ENCODE peak calls at places on chromosomes 5 and 9, in ten cellular contexts. Z, Q, J, F, T, X, N, O, C and A are unnamed samples. For H3K36me3 and H3K4me1, the result is how much of the 10 kb centered on the place peaks cover.

GRCh38 chr5:142087920-142088679 is 20.5 kb upstream of the NDFIP1 start:
- DNase-seq in Q (no peak), F (no peak), X (no peak), N (no peak), Z (no peak), O (no peak), T (no peak), C (no peak), J (no peak), A (no peak)

GRCh38 chr5:174505621-174506020 is 218.8 kb upstream of the MSX2 start:
- DNase-seq in J (no peak), F (no peak), Q (peak), C (no peak), X (peak), Z (no peak), N (peak), O (no peak), T (peak), A (no peak)

GRCh38 chr9:5631021-5631420 is 2.1 kb downstream of the RIC1 start:
- DNase-seq in C (peak), J (no peak), N (no peak), F (peak), O (no peak), Z (no peak), T (no peak), X (no peak), Q (peak), A (no peak)

GRCh38 chr5:169979871-169980270 is 424 bp downstream of the INSYN2B start:
- DNase-seq in J (no peak), X (no peak), Z (no peak), Q (peak), N (no peak), F (peak), T (peak), O (no peak), C (peak), A (no peak)

GRCh38 chr5:123099514-123100151 is 10.6 kb downstream of the PRDM6 start:
- DNase-seq in F (no peak), Z (no peak), Q (no peak), J (peak), O (peak), X (no peak), T (no peak), C (peak), N (no peak), A (no peak)

GRCh38 chr9:96009223-96009602 is 133.7 kb downstream of the ERCC6L2 start:
- DNase-seq in F (no peak), Q (no peak), O (no peak), X (no peak), T (no peak), C (no peak), N (no peak), Z (no peak), J (no peak), A (no peak)

GRCh38 chr9:124770359-124771020 is 621 bp downstream of the NR6A1 start:
- DNase-seq in O (peak), J (no peak), N (no peak), T (no peak), F (no peak), Z (peak), X (no peak), Q (no peak), C (no peak), A (peak)

GRCh38 chr9:132572921-132573320 is 9.5 kb upstream of the BARHL1 start:
- DNase-seq in X (no peak), O (no peak), J (no peak), Q (peak), F (peak), Z (no peak), N (peak), C (peak), T (no peak), A (no peak)

GRCh38 chr9:19967567-19968459 is 179.0 kb upstream of the SLC24A2 start:
- DNase-seq in X (no peak), F (peak), C (peak), N (no peak), T (no peak), Z (no peak), Q (no peak), O (peak), J (no peak), A (no peak)

GRCh38 chr5:150152636-150153462 is 2.8 kb downstream of the PDGFRB start:
- DNase-seq in C (no peak), T (peak), F (peak), J (no peak), O (no peak), Z (no peak), Q (peak), X (no peak), N (no peak), A (no peak)

GRCh38 chr5:74433255-74434123 is 207.0 kb downstream of the ENC1 start:
- DNase-seq in J (no peak), F (no peak), X (peak), O (peak), C (peak), Z (peak), N (peak), Q (peak), T (peak), A (no peak)

GRCh38 chr9:69496803-69497450 is 171.9 kb downstream of the ENTREP1 start:
- DNase-seq in T (no peak), N (no peak), J (no peak), X (no peak), C (no peak), Q (no peak), F (no peak), Z (no peak), O (no peak), A (no peak)

GRCh38 chr5:168877132-168877895 is 298.1 kb upstream of the PANK3 start:
- DNase-seq in J (no peak), T (no peak), C (no peak), O (peak), N (no peak), Q (no peak), Z (peak), F (no peak), X (no peak), A (no peak)

GRCh38 chr9:33458444-33458843 is 11.1 kb upstream of the AQP3 start:
- DNase-seq in X (peak), C (peak), O (no peak), T (peak), F (no peak), N (peak), Q (no peak), J (peak), Z (peak), A (no peak)

GRCh38 chr9:132896906-132897305 is 18.2 kb downstream of the SPACA9 start:
- DNase-seq in Z (no peak), O (no peak), Q (peak), N (no peak), X (no peak), J (no peak), F (no peak), C (no peak), T (peak), A (no peak)

GRCh38 chr9:68418259-68418845 is 61.9 kb downstream of the PGM5 start:
- DNase-seq in Z (no peak), F (no peak), N (no peak), Q (no peak), O (peak), C (peak), T (no peak), X (no peak), J (no peak), A (no peak)

GRCh38 chr5:61371474-61371873 is 39.4 kb downstream of the ZSWIM6 start:
- DNase-seq in F (no peak), O (no peak), J (no peak), Q (no peak), X (no peak), Z (no peak), C (peak), T (no peak), N (no peak), A (no peak)

GRCh38 chr9:34552606-34552981 is 29.8 kb upstream of the ENHO start:
- DNase-seq in C (no peak), Z (no peak), Q (no peak), N (no peak), F (no peak), T (no peak), X (no peak), J (no peak), O (no peak), A (no peak)

GRCh38 chr9:137432687-137433348 is 8.3 kb downstream of the ENTPD8 start:
- DNase-seq in X (no peak), Z (no peak), J (no peak), Q (no peak), T (no peak), N (no peak), F (no peak), C (no peak), O (no peak), A (no peak)

GRCh38 chr5:158898185-158899177 is 201.2 kb downstream of the EBF1 start:
- DNase-seq in X (no peak), Q (peak), F (no peak), J (no peak), T (no peak), O (no peak), C (no peak), Z (no peak), N (peak), A (no peak)

GRCh38 chr5:158899201-158899600 is 200.5 kb downstream of the EBF1 start:
- DNase-seq in T (no peak), C (no peak), J (no peak), O (no peak), N (no peak), F (no peak), X (no peak), Z (no peak), Q (no peak), A (no peak)

GRCh38 chr5:158903006-158903405 is 196.7 kb downstream of the EBF1 start:
- DNase-seq in J (no peak), X (no peak), F (no peak), N (no peak), C (no peak), Q (no peak), T (no peak), O (peak), Z (no peak), A (no peak)

GRCh38 chr5:158897444-158898160 is 202.1 kb downstream of the EBF1 start:
- DNase-seq in C (no peak), N (no peak), F (no peak), J (no peak), O (no peak), Q (no peak), X (no peak), T (no peak), Z (no peak), A (no peak)

DNA sequence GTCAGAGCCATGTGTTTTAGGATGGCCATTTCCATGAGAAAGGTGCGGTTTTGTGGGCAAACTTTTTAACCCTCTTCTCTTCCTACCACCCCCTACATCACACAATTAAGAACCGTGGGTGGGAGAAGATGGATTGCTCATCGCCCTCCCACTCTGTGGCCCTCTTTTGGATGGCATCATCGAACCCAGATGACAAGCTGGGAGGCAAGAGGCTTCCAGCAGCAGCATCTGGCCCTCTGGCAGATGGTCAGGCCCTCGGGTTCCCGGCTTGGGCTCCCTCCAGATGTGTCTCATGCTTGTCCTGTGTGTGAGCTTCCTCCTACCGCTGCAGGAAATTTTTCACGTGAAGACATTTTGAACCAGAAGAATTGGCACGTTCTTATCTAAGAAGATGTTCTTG is 199.9 kb downstream of the EBF1 start:
- DNase-seq in F (no peak), T (no peak), N (no peak), X (no peak), Q (peak), O (no peak), J (no peak), Z (no peak), C (no peak), A (peak)
- H3K36me3 ChIP-seq in F (under half), T (under half), N (under half), X (under half), Q (under half), O (under half), J (under half), Z (under half), C (under half), A (under half)

DNA sequence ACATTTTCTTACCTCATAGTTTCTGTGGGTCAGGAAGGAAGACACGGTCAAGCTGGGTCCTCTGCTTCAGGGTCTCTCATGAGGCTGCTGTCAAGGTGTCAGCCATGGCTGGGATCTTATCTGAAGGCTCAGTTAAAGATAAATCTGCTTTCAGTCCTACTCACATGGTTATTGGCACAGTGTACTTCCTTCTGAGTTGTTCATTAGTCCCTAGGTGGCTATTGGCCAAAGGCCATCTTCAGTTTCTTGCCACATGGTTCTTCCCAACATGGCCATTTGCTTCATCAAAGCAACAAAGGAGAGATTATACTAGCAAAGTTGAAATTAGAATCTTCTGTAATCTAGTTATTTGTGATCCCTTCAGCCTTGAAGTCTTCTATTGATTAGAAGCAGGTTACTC is 25.3 kb downstream of the TDRD7 start:
- DNase-seq in J (no peak), C (peak), F (no peak), Q (no peak), T (no peak), O (no peak), Z (no peak), X (no peak), N (no peak), A (no peak)
- H3K4me1 ChIP-seq in J (under half), C (under half), F (under half), Q (under half), T (under half), O (under half), Z (under half), X (under half), N (under half), A (under half)

GRCh38 chr9:70901013-70901412 is 220.4 kb downstream of the TRPM3 start:
- DNase-seq in X (no peak), T (no peak), O (no peak), N (no peak), Z (no peak), J (no peak), Q (no peak), F (no peak), C (no peak), A (no peak)
- H3K9ac ChIP-seq in X (no peak), T (no peak), O (no peak), N (no peak), Z (no peak), J (no peak), Q (no peak), F (no peak), C (no peak), A (no peak)

GRCh38 chr9:22809371-22809770 is 362.7 kb downstream of the DMRTA1 start:
- DNase-seq in Q (no peak), C (no peak), T (no peak), X (no peak), Z (no peak), N (no peak), F (no peak), O (no peak), J (no peak), A (no peak)
- H3K36me3 ChIP-seq in Q (under half), C (under half), T (under half), X (under half), Z (under half), N (under half), F (under half), O (under half), J (under half), A (under half)

GRCh38 chr9:87490225-87490624 is 7.4 kb upstream of the DAPK1 start:
- DNase-seq in O (no peak), X (no peak), T (no peak), Z (no peak), C (no peak), Q (no peak), N (no peak), J (no peak), F (no peak), A (no peak)
- H3K4me1 ChIP-seq in O (under half), X (under half), T (under half), Z (under half), C (under half), Q (under half), N (under half), J (under half), F (under half), A (under half)

DNA sequence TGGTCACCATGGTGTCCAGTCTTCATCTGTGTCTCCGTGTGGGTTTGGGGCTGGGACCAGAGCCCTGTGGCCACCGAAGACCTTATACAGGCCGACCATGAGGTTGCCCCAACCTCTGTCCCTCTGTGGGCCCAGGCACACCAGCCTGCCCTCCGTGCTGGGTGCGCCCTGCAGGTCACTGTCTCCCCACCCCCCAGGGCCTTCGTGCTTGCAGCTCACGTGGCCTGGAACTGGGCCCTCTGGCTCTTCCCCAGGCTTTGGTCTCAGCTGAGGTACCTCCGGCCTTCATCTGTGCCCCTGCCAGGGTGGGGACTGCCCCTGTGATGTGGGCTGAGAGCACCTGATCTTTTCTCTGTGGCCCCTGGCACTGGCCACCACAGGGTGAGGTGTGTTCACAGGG is 92.1 kb downstream of the RXRA start:
- DNase-seq in F (no peak), J (no peak), X (no peak), N (no peak), Z (no peak), C (no peak), O (no peak), Q (no peak), T (no peak), A (no peak)
- H3K9ac ChIP-seq in F (no peak), J (no peak), X (no peak), N (no peak), Z (no peak), C (no peak), O (no peak), Q (no peak), T (no peak), A (no peak)